ENCODE peak calls at places on chromosomes 12 and 14, in seven cellular contexts. One of them, this sample, is unnamed.

GRCh38 chr12:8532045-8532444 is 8.7 kb downstream of the CLEC4E start:
- DNase-seq in tibial nerve: no peak
- DNase-seq in endothelial cell: no peak
- DNase-seq in cardiac fibroblast: no peak
- DNase-seq in heart right ventricle: no peak
- DNase-seq in mesothelial cell of epicardium: no peak
- DNase-seq in ovary: no peak
- DNase-seq in this sample: no peak

GRCh38 chr12:8527250-8528130 is 13.2 kb downstream of the CLEC4E start:
- DNase-seq in tibial nerve: no peak
- DNase-seq in endothelial cell: no peak
- DNase-seq in cardiac fibroblast: no peak
- DNase-seq in heart right ventricle: no peak
- DNase-seq in mesothelial cell of epicardium: no peak
- DNase-seq in ovary: no peak
- DNase-seq in this sample: no peak

GRCh38 chr12:31204995-31205582 is 120.9 kb downstream of the SINHCAF start:
- DNase-seq in tibial nerve: no peak
- DNase-seq in endothelial cell: no peak
- DNase-seq in cardiac fibroblast: peak
- DNase-seq in heart right ventricle: no peak
- DNase-seq in mesothelial cell of epicardium: no peak
- DNase-seq in ovary: no peak
- DNase-seq in this sample: no peak

GRCh38 chr14:63179383-63179782 is 24.9 kb upstream of the RHOJ start:
- DNase-seq in tibial nerve: no peak
- DNase-seq in endothelial cell: no peak
- DNase-seq in cardiac fibroblast: no peak
- DNase-seq in heart right ventricle: no peak
- DNase-seq in mesothelial cell of epicardium: no peak
- DNase-seq in ovary: no peak
- DNase-seq in this sample: no peak

GRCh38 chr14:32611752-32612151 is 282.7 kb downstream of the AKAP6 start:
- DNase-seq in tibial nerve: no peak
- DNase-seq in endothelial cell: no peak
- DNase-seq in cardiac fibroblast: peak
- DNase-seq in heart right ventricle: no peak
- DNase-seq in mesothelial cell of epicardium: no peak
- DNase-seq in ovary: no peak
- DNase-seq in this sample: no peak

GRCh38 chr12:107328442-107329133 is 235.2 kb upstream of the CRY1 start:
- DNase-seq in tibial nerve: no peak
- DNase-seq in endothelial cell: no peak
- DNase-seq in cardiac fibroblast: peak
- DNase-seq in heart right ventricle: no peak
- DNase-seq in mesothelial cell of epicardium: no peak
- DNase-seq in ovary: no peak
- DNase-seq in this sample: no peak

GRCh38 chr14:22594156-22594716 is 3.9 kb upstream of the ABHD4 start:
- DNase-seq in tibial nerve: no peak
- DNase-seq in endothelial cell: no peak
- DNase-seq in cardiac fibroblast: peak
- DNase-seq in heart right ventricle: no peak
- DNase-seq in mesothelial cell of epicardium: no peak
- DNase-seq in ovary: no peak
- DNase-seq in this sample: no peak

GRCh38 chr12:52867636-52868035 is 18.8 kb upstream of the KRT78 start:
- DNase-seq in tibial nerve: peak
- DNase-seq in endothelial cell: no peak
- DNase-seq in cardiac fibroblast: no peak
- DNase-seq in heart right ventricle: peak
- DNase-seq in mesothelial cell of epicardium: no peak
- DNase-seq in ovary: no peak
- DNase-seq in this sample: no peak

GRCh38 chr12:43015090-43015737 is 425.7 kb upstream of the PRICKLE1 start:
- DNase-seq in tibial nerve: no peak
- DNase-seq in endothelial cell: no peak
- DNase-seq in cardiac fibroblast: no peak
- DNase-seq in heart right ventricle: no peak
- DNase-seq in mesothelial cell of epicardium: no peak
- DNase-seq in ovary: no peak
- DNase-seq in this sample: no peak

GRCh38 chr12:6927379-6927991 is at the start of gene ATN1:
- DNase-seq in tibial nerve: peak
- DNase-seq in endothelial cell: peak
- DNase-seq in cardiac fibroblast: peak
- DNase-seq in heart right ventricle: peak
- DNase-seq in mesothelial cell of epicardium: peak
- DNase-seq in ovary: peak
- DNase-seq in this sample: peak

GRCh38 chr12:11958216-11959091 is 112.3 kb upstream of the BCL2L14 start:
- DNase-seq in tibial nerve: no peak
- DNase-seq in endothelial cell: no peak
- DNase-seq in cardiac fibroblast: peak
- DNase-seq in heart right ventricle: no peak
- DNase-seq in mesothelial cell of epicardium: no peak
- DNase-seq in ovary: no peak
- DNase-seq in this sample: no peak

GRCh38 chr14:56487090-56487667 is 92.4 kb upstream of the TMEM260 start:
- DNase-seq in tibial nerve: no peak
- DNase-seq in endothelial cell: no peak
- DNase-seq in cardiac fibroblast: peak
- DNase-seq in heart right ventricle: no peak
- DNase-seq in mesothelial cell of epicardium: no peak
- DNase-seq in ovary: no peak
- DNase-seq in this sample: no peak

GRCh38 chr14:50830932-50831703 is at the start of gene NIN:
- DNase-seq in tibial nerve: peak
- DNase-seq in endothelial cell: peak
- DNase-seq in cardiac fibroblast: peak
- DNase-seq in heart right ventricle: peak
- DNase-seq in mesothelial cell of epicardium: peak
- DNase-seq in ovary: peak
- DNase-seq in this sample: peak

GRCh38 chr12:108778053-108778452 is 46.7 kb upstream of the CORO1C start:
- DNase-seq in tibial nerve: no peak
- DNase-seq in endothelial cell: no peak
- DNase-seq in cardiac fibroblast: no peak
- DNase-seq in heart right ventricle: no peak
- DNase-seq in mesothelial cell of epicardium: no peak
- DNase-seq in ovary: no peak
- DNase-seq in this sample: no peak

GRCh38 chr12:124713436-124714082 is 146.1 kb upstream of the NCOR2 start:
- DNase-seq in tibial nerve: no peak
- DNase-seq in endothelial cell: no peak
- DNase-seq in cardiac fibroblast: peak
- DNase-seq in heart right ventricle: peak
- DNase-seq in mesothelial cell of epicardium: no peak
- DNase-seq in ovary: no peak
- DNase-seq in this sample: no peak

GRCh38 chr14:65206448-65207096 is 104.3 kb upstream of the MAX start:
- DNase-seq in tibial nerve: no peak
- DNase-seq in endothelial cell: no peak
- DNase-seq in cardiac fibroblast: no peak
- DNase-seq in heart right ventricle: no peak
- DNase-seq in mesothelial cell of epicardium: no peak
- DNase-seq in ovary: no peak
- DNase-seq in this sample: no peak

GRCh38 chr14:68539311-68539737 is 253.5 kb downstream of the ZFP36L1 start:
- DNase-seq in tibial nerve: no peak
- DNase-seq in endothelial cell: no peak
- DNase-seq in cardiac fibroblast: no peak
- DNase-seq in heart right ventricle: no peak
- DNase-seq in mesothelial cell of epicardium: no peak
- DNase-seq in ovary: no peak
- DNase-seq in this sample: no peak

GRCh38 chr14:68534301-68534700 is 258.6 kb downstream of the ZFP36L1 start:
- DNase-seq in tibial nerve: no peak
- DNase-seq in endothelial cell: no peak
- DNase-seq in cardiac fibroblast: no peak
- DNase-seq in heart right ventricle: no peak
- DNase-seq in mesothelial cell of epicardium: no peak
- DNase-seq in ovary: no peak
- DNase-seq in this sample: no peak

GRCh38 chr14:68538641-68539040 is 254.2 kb downstream of the ZFP36L1 start:
- DNase-seq in tibial nerve: no peak
- DNase-seq in endothelial cell: no peak
- DNase-seq in cardiac fibroblast: no peak
- DNase-seq in heart right ventricle: no peak
- DNase-seq in mesothelial cell of epicardium: no peak
- DNase-seq in ovary: no peak
- DNase-seq in this sample: no peak

GRCh38 chr14:68539839-68540238 is 253.0 kb downstream of the ZFP36L1 start:
- DNase-seq in tibial nerve: no peak
- DNase-seq in endothelial cell: no peak
- DNase-seq in cardiac fibroblast: no peak
- DNase-seq in heart right ventricle: no peak
- DNase-seq in mesothelial cell of epicardium: no peak
- DNase-seq in ovary: no peak
- DNase-seq in this sample: no peak

GRCh38 chr14:68535404-68536024 is 257.4 kb downstream of the ZFP36L1 start:
- DNase-seq in tibial nerve: no peak
- DNase-seq in endothelial cell: no peak
- DNase-seq in cardiac fibroblast: peak
- DNase-seq in heart right ventricle: no peak
- DNase-seq in mesothelial cell of epicardium: no peak
- DNase-seq in ovary: no peak
- DNase-seq in this sample: no peak
- TF ChIP-seq CTCF in tibial nerve: no peak
- TF ChIP-seq CTCF in endothelial cell: no peak
- TF ChIP-seq CTCF in cardiac fibroblast: no peak
- TF ChIP-seq CTCF in heart right ventricle: no peak
- TF ChIP-seq CTCF in mesothelial cell of epicardium: no peak
- TF ChIP-seq CTCF in ovary: no peak
- TF ChIP-seq CTCF in this sample: no peak

DNA sequence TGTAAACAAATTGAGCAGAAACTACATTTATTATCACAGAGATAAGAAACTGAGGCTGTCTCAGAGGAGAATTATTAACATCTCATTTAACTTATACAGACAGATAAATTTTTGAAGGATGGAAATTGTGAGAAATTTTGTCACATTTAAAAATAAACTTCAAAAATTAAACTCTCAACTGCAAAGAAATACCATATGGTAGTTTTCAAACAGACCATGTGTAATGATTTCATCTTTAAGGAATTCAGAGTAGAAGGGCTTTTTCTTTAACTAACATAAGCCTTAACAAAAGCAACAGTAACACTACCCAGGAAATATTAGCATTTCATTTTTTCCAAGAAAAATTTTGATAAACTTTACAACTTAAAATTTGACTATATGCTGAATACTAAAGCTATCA is 26.6 kb downstream of the NUP37 start:
- DNase-seq in tibial nerve: no peak
- DNase-seq in endothelial cell: no peak
- DNase-seq in cardiac fibroblast: peak
- DNase-seq in heart right ventricle: no peak
- DNase-seq in mesothelial cell of epicardium: no peak
- DNase-seq in ovary: no peak
- DNase-seq in this sample: no peak
- TF ChIP-seq CTCF in tibial nerve: no peak
- TF ChIP-seq CTCF in endothelial cell: no peak
- TF ChIP-seq CTCF in cardiac fibroblast: no peak
- TF ChIP-seq CTCF in heart right ventricle: no peak
- TF ChIP-seq CTCF in mesothelial cell of epicardium: no peak
- TF ChIP-seq CTCF in ovary: no peak
- TF ChIP-seq CTCF in this sample: no peak

GRCh38 chr12:26402648-26403047 is 207.3 kb downstream of the SSPN start:
- DNase-seq in tibial nerve: no peak
- DNase-seq in endothelial cell: no peak
- DNase-seq in cardiac fibroblast: no peak
- DNase-seq in heart right ventricle: no peak
- DNase-seq in mesothelial cell of epicardium: no peak
- DNase-seq in ovary: no peak
- DNase-seq in this sample: no peak
- TF ChIP-seq CTCF in tibial nerve: no peak
- TF ChIP-seq CTCF in endothelial cell: no peak
- TF ChIP-seq CTCF in cardiac fibroblast: no peak
- TF ChIP-seq CTCF in heart right ventricle: no peak
- TF ChIP-seq CTCF in mesothelial cell of epicardium: no peak
- TF ChIP-seq CTCF in ovary: no peak
- TF ChIP-seq CTCF in this sample: no peak

DNA sequence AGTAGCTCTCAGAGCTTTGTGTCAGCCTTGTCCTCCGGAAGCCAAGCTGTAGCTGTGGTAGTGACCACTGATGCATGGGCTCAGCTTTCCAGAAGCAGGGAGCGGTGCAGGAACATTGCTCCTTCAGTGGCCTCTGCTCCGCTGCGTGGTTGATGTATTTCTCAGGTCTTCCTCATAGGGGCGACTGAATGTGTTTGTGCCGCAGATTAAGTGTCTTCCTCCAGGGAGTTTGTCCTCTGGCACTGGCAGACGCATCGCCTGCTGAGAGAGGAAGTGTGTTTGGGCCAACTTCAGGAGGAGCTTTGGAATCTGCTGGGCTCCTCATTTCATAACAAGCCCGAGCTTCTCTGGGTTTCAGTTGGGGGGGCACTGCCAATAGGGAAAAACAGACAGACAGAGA is 69.2 kb upstream of the PRIMA1 start:
- DNase-seq in tibial nerve: no peak
- DNase-seq in endothelial cell: no peak
- DNase-seq in cardiac fibroblast: no peak
- DNase-seq in heart right ventricle: no peak
- DNase-seq in mesothelial cell of epicardium: no peak
- DNase-seq in ovary: no peak
- DNase-seq in this sample: no peak
- TF ChIP-seq CTCF in tibial nerve: no peak
- TF ChIP-seq CTCF in endothelial cell: no peak
- TF ChIP-seq CTCF in cardiac fibroblast: no peak
- TF ChIP-seq CTCF in heart right ventricle: no peak
- TF ChIP-seq CTCF in mesothelial cell of epicardium: no peak
- TF ChIP-seq CTCF in ovary: no peak
- TF ChIP-seq CTCF in this sample: no peak

DNA sequence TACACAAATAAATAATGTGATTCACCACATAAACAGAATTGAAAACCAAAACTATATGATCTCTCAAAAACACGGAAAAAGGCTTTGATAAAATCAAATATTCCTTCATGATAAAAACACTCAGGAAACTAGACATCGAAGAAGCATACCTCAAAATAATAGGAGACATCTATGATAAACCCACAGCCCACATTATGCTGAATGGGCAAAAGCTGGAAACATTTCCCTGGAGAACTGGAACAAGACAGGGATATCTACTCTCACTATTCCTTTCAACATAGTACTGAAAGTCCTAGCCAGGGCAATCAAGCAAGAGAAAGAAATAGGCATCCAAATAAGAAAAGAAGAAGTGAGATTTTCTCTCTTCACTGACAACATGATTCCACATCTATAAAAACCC is 371.5 kb upstream of the ATXN7L3B start:
- DNase-seq in tibial nerve: no peak
- DNase-seq in endothelial cell: no peak
- DNase-seq in cardiac fibroblast: no peak
- DNase-seq in heart right ventricle: no peak
- DNase-seq in mesothelial cell of epicardium: no peak
- DNase-seq in ovary: no peak
- DNase-seq in this sample: no peak
- TF ChIP-seq CTCF in tibial nerve: no peak
- TF ChIP-seq CTCF in endothelial cell: no peak
- TF ChIP-seq CTCF in cardiac fibroblast: no peak
- TF ChIP-seq CTCF in heart right ventricle: no peak
- TF ChIP-seq CTCF in mesothelial cell of epicardium: no peak
- TF ChIP-seq CTCF in ovary: no peak
- TF ChIP-seq CTCF in this sample: no peak

This sample was measured in type B pancreatic cell.